ENCODE peak calls at places on chromosomes 3 and 15, in eight cellular contexts. R, V, N, D, A, P, I and M are unnamed samples.

GRCh38 chr3:126542340-126543241 is 16.1 kb downstream of the C3orf22 start:
- DNase-seq in R (no peak), V (no peak), N (no peak), D (no peak), A (no peak), P (no peak), I (no peak), M (no peak)

GRCh38 chr15:60326824-60327654 is 70.7 kb downstream of the ANXA2 start:
- DNase-seq in R (peak; percentile 78), V (peak; percentile 76), N (peak; percentile 77), D (peak; percentile 36), A (peak; percentile 20), P (peak; percentile 63), I (no peak), M (peak; percentile 60)

GRCh38 chr3:53069422-53070068 is 23.7 kb upstream of the SFMBT1 start:
- DNase-seq in R (no peak), V (peak; percentile 23), N (no peak), D (no peak), A (no peak), P (no peak), I (no peak), M (no peak)

GRCh38 chr3:59017617-59017984 is 32.2 kb downstream of the CFAP20DC start:
- DNase-seq in R (no peak), V (no peak), N (no peak), D (no peak), A (no peak), P (no peak), I (no peak), M (no peak)

GRCh38 chr15:52005748-52006701 is 13.0 kb upstream of the MAPK6 start:
- DNase-seq in R (peak; percentile 85), V (peak; percentile 70), N (peak; percentile 65), D (no peak), A (no peak), P (peak; percentile 82), I (no peak), M (peak; percentile 77)

GRCh38 chr3:58095471-58096145 is 87.4 kb downstream of the FLNB start:
- DNase-seq in R (no peak), V (no peak), N (no peak), D (no peak), A (no peak), P (no peak), I (no peak), M (no peak)

GRCh38 chr3:36461588-36461987 is 81.3 kb downstream of the STAC start:
- DNase-seq in R (peak; percentile 49), V (peak; percentile 12), N (peak; percentile 78), D (no peak), A (no peak), P (no peak), I (no peak), M (peak; percentile 63)

GRCh38 chr3:13025090-13025489 is 48.1 kb downstream of the IQSEC1 start:
- DNase-seq in R (peak; percentile 77), V (peak; percentile 44), N (peak; percentile 83), D (no peak), A (no peak), P (peak; percentile 57), I (peak; percentile 38), M (peak; percentile 72)

GRCh38 chr3:133730993-133731392 is 15.2 kb upstream of the TF start:
- DNase-seq in R (no peak), V (no peak), N (no peak), D (no peak), A (no peak), P (no peak), I (no peak), M (no peak)

GRCh38 chr15:101307048-101307896 is 12.2 kb upstream of the SNRPA1 start:
- DNase-seq in R (no peak), V (no peak), N (no peak), D (no peak), A (no peak), P (no peak), I (no peak), M (no peak)

GRCh38 chr15:74857082-74857655 is 14.2 kb upstream of the ULK3 start:
- DNase-seq in R (no peak), V (no peak), N (no peak), D (no peak), A (no peak), P (no peak), I (no peak), M (no peak)

GRCh38 chr3:37590328-37591079 is 271.2 kb upstream of the CTDSPL start:
- DNase-seq in R (peak; percentile 76), V (peak; percentile 1), N (no peak), D (no peak), A (no peak), P (no peak), I (peak; percentile 66), M (peak; percentile 59)

GRCh38 chr15:39195988-39196486 is 384.8 kb upstream of the THBS1 start:
- DNase-seq in R (peak; percentile 91), V (peak; percentile 71), N (peak; percentile 92), D (peak; percentile 45), A (no peak), P (peak; percentile 99), I (no peak), M (peak; percentile 84)

GRCh38 chr3:36679384-36680200 is 84.8 kb downstream of the DCLK3 start:
- DNase-seq in R (peak; percentile 95), V (peak; percentile 89), N (peak; percentile 83), D (no peak), A (peak; percentile 58), P (peak; percentile 92), I (no peak), M (peak; percentile 91)

GRCh38 chr3:12405432-12406272 is 78.6 kb upstream of the TSEN2 start:
- DNase-seq in R (peak; percentile 97), V (peak; percentile 97), N (peak; percentile 46), D (no peak), A (peak; percentile 86), P (peak; percentile 49), I (peak; percentile 41), M (peak; percentile 99)

GRCh38 chr15:82847703-82848102 is 38.3 kb downstream of the WHAMM start:
- DNase-seq in R (no peak), V (no peak), N (no peak), D (no peak), A (no peak), P (no peak), I (no peak), M (no peak)

GRCh38 chr3:134677196-134677986 is 26.6 kb upstream of the KY start:
- DNase-seq in R (no peak), V (peak; percentile 11), N (no peak), D (no peak), A (no peak), P (no peak), I (no peak), M (no peak)

GRCh38 chr3:42159147-42159546 is 68.0 kb downstream of the TRAK1 start:
- DNase-seq in R (no peak), V (no peak), N (no peak), D (no peak), A (no peak), P (no peak), I (no peak), M (no peak)
- H3K4me3 ChIP-seq in R (no peak overlapping the region), V (no peak overlapping the region), N (no peak overlapping the region), D (no peak overlapping the region), A (no peak overlapping the region), P (no peak overlapping the region), I (no peak overlapping the region), M (no peak overlapping the region)

GRCh38 chr3:24956613-24957012 is 462.0 kb upstream of the THRB start:
- DNase-seq in R (no peak), V (no peak), N (no peak), D (no peak), A (no peak), P (no peak), I (no peak), M (no peak)

GRCh38 chr3:24952388-24952787 is 457.7 kb upstream of the THRB start:
- DNase-seq in R (no peak), V (no peak), N (no peak), D (no peak), A (no peak), P (no peak), I (no peak), M (no peak)

GRCh38 chr3:24953060-24953771 is 458.6 kb upstream of the THRB start:
- DNase-seq in R (no peak), V (no peak), N (no peak), D (no peak), A (no peak), P (no peak), I (no peak), M (no peak)

GRCh38 chr3:24947103-24947502 is 452.5 kb upstream of the THRB start:
- DNase-seq in R (no peak), V (no peak), N (no peak), D (no peak), A (no peak), P (no peak), I (no peak), M (no peak)

DNA sequence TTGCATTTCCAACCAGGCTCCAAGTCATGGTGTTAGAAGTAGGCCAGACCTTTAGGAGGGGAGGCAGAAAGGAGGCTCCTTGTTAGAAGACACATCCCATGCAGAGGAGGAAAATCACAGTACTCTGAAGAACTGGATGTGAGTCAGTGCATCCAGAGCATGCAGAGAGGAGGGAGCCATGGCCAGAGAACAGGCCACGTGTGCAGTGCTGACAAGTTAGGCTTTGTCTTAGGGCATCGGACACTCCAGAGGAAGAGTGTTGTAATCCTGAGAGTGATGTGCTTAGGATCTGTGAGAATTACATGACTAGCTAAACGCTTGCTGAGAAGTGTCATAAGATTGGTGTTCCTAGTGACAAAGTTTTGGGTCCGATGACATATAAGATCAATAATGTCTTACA is 456.5 kb upstream of the THRB start:
- DNase-seq in R (no peak), V (no peak), N (no peak), D (no peak), A (no peak), P (peak; percentile 20), I (no peak), M (no peak)
- TF ChIP-seq CTCF in R (no peak), V (no peak), N (no peak), D (no peak), A (no peak), P (no peak), I (no peak), M (no peak)

DNA sequence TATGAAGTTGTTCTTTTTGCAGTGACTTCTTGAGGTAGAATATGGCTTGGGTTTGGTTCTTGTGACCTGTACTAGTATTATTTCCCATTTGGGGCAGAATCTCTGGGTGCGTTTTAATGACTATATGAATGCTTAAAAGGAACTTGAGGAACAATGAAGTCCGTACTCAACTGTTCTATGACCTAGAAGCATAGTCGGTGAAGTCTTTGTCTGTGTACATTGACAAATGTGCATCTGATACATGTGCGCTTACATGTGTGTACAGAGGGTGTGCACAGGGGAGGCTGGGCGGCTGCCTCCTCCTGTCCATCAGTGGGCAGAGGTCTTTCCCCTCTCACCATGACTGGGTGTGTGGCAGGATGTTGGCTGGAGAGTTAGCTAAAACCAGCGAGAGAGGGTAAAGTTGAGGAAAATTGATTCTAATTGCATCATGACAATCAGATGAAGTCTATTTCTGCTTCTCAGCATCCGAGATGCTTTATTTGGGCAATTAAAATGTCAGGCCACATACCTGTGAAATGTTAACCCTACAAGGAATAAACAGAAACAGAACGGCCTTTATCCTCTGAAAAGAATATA is 1.0 kb upstream of the NR2F2 start:
- DNase-seq in R (peak; percentile 60), V (peak; percentile 38), N (peak; percentile 45), D (no peak), A (no peak), P (peak; percentile 51), I (no peak), M (peak; percentile 36)
- H3K4me3 ChIP-seq in R (peak overlapping the region; percentile 67), V (peak overlapping the region; percentile 90), N (peak overlapping the region; percentile 86), D (peak overlapping the region; percentile 98), A (peak overlapping the region; percentile 85), P (peak overlapping the region; percentile 90), I (peak overlapping the region; percentile 78), M (peak overlapping the region; percentile 43)

DNA sequence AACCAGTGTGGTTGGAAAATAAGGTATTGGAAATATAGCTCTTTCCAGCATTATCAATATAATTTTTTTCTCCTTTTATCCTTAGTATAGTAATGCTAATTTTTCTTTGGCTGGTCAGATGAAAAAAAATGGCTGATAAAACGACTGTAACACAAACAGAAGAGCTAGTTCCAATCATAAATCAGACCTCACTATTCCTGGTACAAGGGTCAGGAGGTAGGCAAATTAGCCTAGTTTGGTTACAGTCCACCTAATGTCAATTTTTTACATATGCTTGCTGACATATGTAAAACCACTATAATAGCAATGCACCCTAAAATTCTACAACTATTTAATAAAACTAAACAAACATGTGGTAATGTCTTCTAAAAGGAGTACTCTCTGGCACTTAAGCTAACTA is 19.9 kb upstream of the VPS39 start:
- DNase-seq in R (no peak), V (no peak), N (no peak), D (no peak), A (no peak), P (no peak), I (no peak), M (no peak)
- TF ChIP-seq CTCF in R (no peak), V (no peak), N (no peak), D (no peak), A (no peak), P (no peak), I (no peak), M (no peak)